ENCODE peak calls at places on chromosomes 5 and 9, in four cellular contexts. K is MCF 10A; M is activated naive CD8-positive, alpha-beta T cell treated with anti-CD3 and anti-CD28 coated beads, Interleukin-2, amount 50 U/mL, for 24 hours; P is HT1080. Y is an unnamed sample.

GRCh38 chr5:150412319-150413175 is at the start of gene CD74:
- DNase-seq in K (no peak), M (peak), P (no peak), Y (peak)

GRCh38 chr5:150295172-150295611 is 5.6 kb upstream of the CAMK2A start:
- DNase-seq in K (peak), M (no peak), P (peak), Y (peak)

GRCh38 chr9:73023025-73023541 is 70.2 kb upstream of the ALDH1A1 start:
- DNase-seq in K (peak), M (peak), P (peak), Y (peak)

GRCh38 chr5:159047081-159047480 is 52.6 kb downstream of the EBF1 start:
- DNase-seq in K (peak), M (no peak), P (no peak), Y (no peak)

GRCh38 chr5:8061140-8061469 is 192.2 kb downstream of the MTRR start:
- DNase-seq in K (no peak), M (no peak), P (no peak), Y (no peak)

GRCh38 chr5:135318924-135319323 is 80.1 kb downstream of the MACROH2A1 start:
- DNase-seq in K (no peak), M (no peak), P (no peak), Y (no peak)

GRCh38 chr9:134895103-134895502 is 14.5 kb downstream of the FCN2 start:
- DNase-seq in K (peak), M (no peak), P (no peak), Y (no peak)

GRCh38 chr9:103997861-103998370 is 96.2 kb upstream of the SMC2 start:
- DNase-seq in K (no peak), M (no peak), P (no peak), Y (no peak)

GRCh38 chr5:3740546-3741371 is 145.1 kb downstream of the IRX1 start:
- DNase-seq in K (peak), M (no peak), P (peak), Y (peak)

GRCh38 chr9:128049788-128050187 is 17.3 kb downstream of the NAIF1 start:
- DNase-seq in K (no peak), M (no peak), P (no peak), Y (no peak)

GRCh38 chr5:167755420-167755819 is 536.0 kb upstream of the WWC1 start:
- DNase-seq in K (no peak), M (no peak), P (no peak), Y (no peak)

GRCh38 chr5:176780951-176781350 is 29.4 kb upstream of the UNC5A start:
- DNase-seq in K (no peak), M (no peak), P (no peak), Y (no peak)

GRCh38 chr9:109349431-109349846 is 28.6 kb upstream of the EPB41L4B start:
- DNase-seq in K (peak), M (no peak), P (peak), Y (peak)

GRCh38 chr9:92738661-92739081 is 26.0 kb downstream of the BICD2 start:
- DNase-seq in K (no peak), M (no peak), P (no peak), Y (peak)